ENCODE peak calls at places on chromosomes 5 and 9, in four cellular contexts. W is activated T-cell treated with anti-CD3 and anti-CD28 coated beads, Interleukin-2, amount 50 U/mL, for 72 hours; R is Caco-2; S is substantia nigra. D is an unnamed sample.

GRCh38 chr5:173954671-173955605 is 34.0 kb upstream of the C5orf47 start:
- DNase-seq in W (no peak), R (no peak), S (no peak), D (no peak)

GRCh38 chr9:90037136-90037797 is 432.5 kb downstream of the GADD45G start:
- DNase-seq in W (no peak), R (no peak), S (no peak), D (no peak)

GRCh38 chr5:137638841-137639240 is 97.0 kb downstream of the KLHL3 start:
- DNase-seq in W (no peak), R (no peak), S (no peak), D (no peak)

GRCh38 chr9:123414921-123415592 is 59.1 kb downstream of the CRB2 start:
- DNase-seq in W (no peak), R (no peak), S (no peak), D (no peak)

GRCh38 chr9:106868096-106868495 is 5.1 kb downstream of the ZNF462 start:
- DNase-seq in W (no peak), R (no peak), S (no peak), D (no peak)

GRCh38 chr5:168874713-168875380 is 295.7 kb upstream of the PANK3 start:
- DNase-seq in W (no peak), R (peak), S (no peak), D (peak)

GRCh38 chr5:1772634-1773033 is 27.0 kb downstream of the MRPL36 start:
- DNase-seq in W (no peak), R (peak), S (no peak), D (peak)

GRCh38 chr5:100828071-100828689 is 74.9 kb downstream of the ST8SIA4 start:
- DNase-seq in W (no peak), R (no peak), S (no peak), D (no peak)

GRCh38 chr9:114141553-114142548 is 13.5 kb upstream of the COL27A1 start:
- DNase-seq in W (no peak), R (no peak), S (no peak), D (peak)

GRCh38 chr5:131264453-131265200 is 774 bp downstream of the CDC42SE2 start:
- DNase-seq in W (peak), R (peak), S (no peak), D (peak)

GRCh38 chr5:178421699-178422399 is 168.3 kb downstream of the COL23A1 start:
- DNase-seq in W (no peak), R (no peak), S (no peak), D (no peak)

GRCh38 chr9:22446589-22446949 is at the start of gene DMRTA1:
- DNase-seq in W (peak), R (peak), S (peak), D (no peak)

GRCh38 chr5:141637266-141637692 is 482 bp downstream of the RELL2 start:
- DNase-seq in W (peak), R (no peak), S (no peak), D (peak)

GRCh38 chr9:127148014-127148413 is 25.6 kb upstream of the ANGPTL2 start:
- DNase-seq in W (no peak), R (no peak), S (no peak), D (no peak)